ENCODE peak calls at places on chromosome 20, in nine cellular contexts. D, V, Q, X, Y, W, M, F and P are unnamed samples.

GRCh38 chr20:61449916-61450315 is 197.9 kb downstream of the CDH4 start:
- DNase-seq in D (no peak), V (no peak), Q (no peak), X (no peak), Y (no peak), W (no peak), M (no peak), F (peak; percentile 39), P (no peak)

GRCh38 chr20:59145926-59146800 is 17.5 kb upstream of the ZNF831 start:
- DNase-seq in D (no peak), V (no peak), Q (no peak), X (no peak), Y (no peak), W (no peak), M (no peak), F (peak; percentile 72), P (no peak)

GRCh38 chr20:43731927-43732326 is 5.1 kb upstream of the GTSF1L start:
- DNase-seq in D (no peak), V (no peak), Q (no peak), X (no peak), Y (no peak), W (no peak), M (no peak), F (no peak), P (no peak)

GRCh38 chr20:58855506-58856314 is 3.2 kb downstream of the GNAS start:
- DNase-seq in D (peak; percentile 84), V (no peak), Q (no peak), X (no peak), Y (no peak), W (no peak), M (peak; percentile 43), F (no peak), P (no peak)

GRCh38 chr20:62281161-62281933 is 21.4 kb upstream of the ADRM1 start:
- DNase-seq in D (no peak), V (no peak), Q (no peak), X (no peak), Y (no peak), W (no peak), M (no peak), F (no peak), P (no peak)

GRCh38 chr20:63743210-63743970 is 3.8 kb downstream of the SLC2A4RG start:
- DNase-seq in D (no peak), V (no peak), Q (no peak), X (no peak), Y (peak; percentile 57), W (no peak), M (no peak), F (peak; percentile 76), P (no peak)

GRCh38 chr20:23397961-23398360 is 23.3 kb downstream of the NAPB start:
- DNase-seq in D (no peak), V (no peak), Q (no peak), X (no peak), Y (no peak), W (no peak), M (no peak), F (no peak), P (peak; percentile 64)

GRCh38 chr20:45164906-45165305 is 9.8 kb upstream of the PI3 start:
- DNase-seq in D (no peak), V (no peak), Q (no peak), X (no peak), Y (no peak), W (no peak), M (no peak), F (no peak), P (no peak)

GRCh38 chr20:18511566-18511965 is 3.8 kb downstream of the SEC23B start:
- DNase-seq in D (no peak), V (no peak), Q (no peak), X (no peak), Y (no peak), W (no peak), M (no peak), F (no peak), P (no peak)

GRCh38 chr20:25009218-25010145 is 16.9 kb upstream of the APMAP start:
- DNase-seq in D (no peak), V (no peak), Q (peak; percentile 15), X (no peak), Y (peak; percentile 23), W (no peak), M (peak; percentile 43), F (no peak), P (no peak)

GRCh38 chr20:56469077-56469449 is 636 bp downstream of the RTF2 start:
- DNase-seq in D (no peak), V (no peak), Q (no peak), X (no peak), Y (no peak), W (no peak), M (no peak), F (no peak), P (no peak)

GRCh38 chr20:49559411-49560081 is 8.4 kb downstream of the PTGIS start:
- DNase-seq in D (no peak), V (no peak), Q (no peak), X (no peak), Y (no peak), W (no peak), M (peak; percentile 80), F (peak; percentile 16), P (no peak)

GRCh38 chr20:49561806-49562205 is 6.1 kb downstream of the PTGIS start:
- DNase-seq in D (peak; percentile 51), V (no peak), Q (no peak), X (no peak), Y (no peak), W (no peak), M (no peak), F (no peak), P (no peak)

GRCh38 chr20:49561256-49561655 is 6.7 kb downstream of the PTGIS start:
- DNase-seq in D (no peak), V (no peak), Q (no peak), X (no peak), Y (no peak), W (peak; percentile 10), M (peak; percentile 56), F (peak; percentile 60), P (no peak)

GRCh38 chr20:49560186-49560585 is 7.8 kb downstream of the PTGIS start:
- DNase-seq in D (no peak), V (no peak), Q (no peak), X (no peak), Y (no peak), W (no peak), M (no peak), F (peak; percentile 69), P (no peak)

GRCh38 chr20:49560646-49561045 is 7.3 kb downstream of the PTGIS start:
- DNase-seq in D (no peak), V (no peak), Q (no peak), X (no peak), Y (no peak), W (peak; percentile 5), M (peak; percentile 62), F (peak; percentile 76), P (no peak)
- H3K4me3 ChIP-seq in D (no peak overlapping the region), V (no peak overlapping the region), Q (no peak overlapping the region), X (no peak overlapping the region), Y (no peak overlapping the region), W (no peak overlapping the region), M (no peak overlapping the region), F (no peak overlapping the region), P (no peak overlapping the region)

GRCh38 chr20:31535298-31535697 is 21.1 kb downstream of the HM13 start:
- DNase-seq in D (no peak), V (no peak), Q (no peak), X (no peak), Y (no peak), W (no peak), M (no peak), F (no peak), P (no peak)
- H3K36me3 ChIP-seq in D (peaks cover 35% of the 10 kb centered on the region), V (peaks cover 97% of the 10 kb centered on the region), Q (no peaks in the 10 kb centered on the region), X (peaks cover 22% of the 10 kb centered on the region), Y (peaks cover 99% of the 10 kb centered on the region), W (peaks cover 100% of the 10 kb centered on the region), M (peaks cover 48% of the 10 kb centered on the region), F (peaks cover 100% of the 10 kb centered on the region), P (peaks cover 84% of the 10 kb centered on the region)

GRCh38 chr20:57619053-57619831 is 984 bp downstream of the ZBP1 start:
- DNase-seq in D (no peak), V (peak; percentile 80), Q (no peak), X (peak; percentile 50), Y (peak; percentile 75), W (peak; percentile 60), M (peak; percentile 75), F (peak; percentile 81), P (no peak)
- H3K4me3 ChIP-seq in D (no peak overlapping the region), V (no peak overlapping the region), Q (peak overlapping the region; percentile 0), X (peak overlapping the region; percentile 22), Y (peak overlapping the region; percentile 35), W (peak overlapping the region; percentile 5), M (no peak overlapping the region), F (no peak overlapping the region), P (no peak overlapping the region)

GRCh38 chr20:32436142-32436861 is 78.2 kb downstream of the ASXL1 start:
- DNase-seq in D (no peak), V (no peak), Q (no peak), X (no peak), Y (no peak), W (no peak), M (no peak), F (peak; percentile 62), P (no peak)

GRCh38 chr20:32438331-32438858 is 80.3 kb downstream of the ASXL1 start:
- DNase-seq in D (no peak), V (no peak), Q (no peak), X (no peak), Y (no peak), W (no peak), M (no peak), F (peak; percentile 71), P (no peak)

GRCh38 chr20:32439132-32439829 is 81.2 kb downstream of the ASXL1 start:
- DNase-seq in D (no peak), V (peak; percentile 33), Q (no peak), X (no peak), Y (no peak), W (no peak), M (no peak), F (peak; percentile 60), P (peak; percentile 75)

GRCh38 chr20:32436968-32437367 is 78.8 kb downstream of the ASXL1 start:
- DNase-seq in D (no peak), V (no peak), Q (no peak), X (no peak), Y (no peak), W (no peak), M (no peak), F (peak; percentile 66), P (no peak)

GRCh38 chr20:32437391-32438074 is 79.4 kb downstream of the ASXL1 start:
- DNase-seq in D (no peak), V (no peak), Q (no peak), X (no peak), Y (no peak), W (no peak), M (no peak), F (peak; percentile 69), P (no peak)
- H3K36me3 ChIP-seq in D (peaks cover 31% of the 10 kb centered on the region), V (peaks cover 97% of the 10 kb centered on the region), Q (no peaks in the 10 kb centered on the region), X (peaks cover 31% of the 10 kb centered on the region), Y (peaks cover 82% of the 10 kb centered on the region), W (peaks cover 92% of the 10 kb centered on the region), M (peaks cover 59% of the 10 kb centered on the region), F (peaks cover 84% of the 10 kb centered on the region), P (peaks cover 84% of the 10 kb centered on the region)

GRCh38 chr20:46899619-46900018 is 5.0 kb downstream of the EYA2 start:
- DNase-seq in D (no peak), V (no peak), Q (no peak), X (no peak), Y (no peak), W (no peak), M (no peak), F (no peak), P (no peak)
- H3K4me3 ChIP-seq in D (no peak overlapping the region), V (no peak overlapping the region), Q (no peak overlapping the region), X (no peak overlapping the region), Y (no peak overlapping the region), W (no peak overlapping the region), M (no peak overlapping the region), F (no peak overlapping the region), P (no peak overlapping the region)

GRCh38 chr20:33362898-33363297 is 38.4 kb downstream of the CDK5RAP1 start:
- DNase-seq in D (no peak), V (no peak), Q (no peak), X (no peak), Y (no peak), W (no peak), M (no peak), F (no peak), P (no peak)
- H3K36me3 ChIP-seq in D (peaks cover 13% of the 10 kb centered on the region), V (peaks cover 87% of the 10 kb centered on the region), Q (no peaks in the 10 kb centered on the region), X (peaks cover 22% of the 10 kb centered on the region), Y (peaks cover 97% of the 10 kb centered on the region), W (peaks cover 100% of the 10 kb centered on the region), M (peaks cover 52% of the 10 kb centered on the region), F (peaks cover 99% of the 10 kb centered on the region), P (peaks cover 26% of the 10 kb centered on the region)